ENCODE peak calls at places on chromosomes 7 and 10, in nine cellular contexts. O is hepatocyte, H is AG04450, V is uterus, C is keratinocyte, B is A549, P is cardiac muscle cell, M is mammary epithelial cell, X is neuronal stem cell. Q is an unnamed sample.

GRCh38 chr10:44263771-44264170 is 121.1 kb downstream of the CXCL12 start:
- DNase-seq in O (no peak), H (no peak), V (no peak), C (no peak), B (no peak), P (no peak), M (no peak), X (no peak), Q (no peak)

GRCh38 chr10:62422068-62422590 is 48.0 kb downstream of the ZNF365 start:
- DNase-seq in O (no peak), H (peak; percentile 58), V (no peak), C (no peak), B (no peak), P (no peak), M (peak; percentile 88), X (no peak), Q (no peak)

GRCh38 chr10:91350651-91351081 is 59.5 kb upstream of the HECTD2 start:
- DNase-seq in O (no peak), H (no peak), V (no peak), C (peak; percentile 50), B (no peak), P (no peak), M (peak; percentile 72), X (no peak), Q (no peak)

GRCh38 chr7:88202799-88203198 is 17.0 kb downstream of the SRI start:
- DNase-seq in O (no peak), H (no peak), V (no peak), C (no peak), B (no peak), P (no peak), M (no peak), X (no peak), Q (peak; percentile 40)

GRCh38 chr10:132971448-132972148 is 29.2 kb upstream of the CFAP46 start:
- DNase-seq in O (no peak), H (no peak), V (peak; percentile 8), C (no peak), B (no peak), P (peak; percentile 27), M (no peak), X (no peak), Q (no peak)

GRCh38 chr10:106557053-106557452 is 607.5 kb downstream of the SORCS1 start:
- DNase-seq in O (no peak), H (no peak), V (no peak), C (no peak), B (no peak), P (no peak), M (no peak), X (no peak), Q (no peak)

GRCh38 chr7:117034851-117035462 is 81.7 kb downstream of the ST7 start:
- DNase-seq in O (no peak), H (no peak), V (no peak), C (no peak), B (no peak), P (no peak), M (no peak), X (no peak), Q (no peak)

GRCh38 chr10:132207536-132208488 is 21.1 kb downstream of the DPYSL4 start:
- DNase-seq in O (no peak), H (no peak), V (no peak), C (no peak), B (no peak), P (no peak), M (no peak), X (no peak), Q (no peak)

GRCh38 chr7:3805151-3805550 is 504.1 kb downstream of the SDK1 start:
- DNase-seq in O (no peak), H (no peak), V (no peak), C (no peak), B (no peak), P (no peak), M (peak; percentile 16), X (no peak), Q (peak; percentile 11)

GRCh38 chr10:73991846-73992245 is 6.1 kb upstream of the VCL start:
- DNase-seq in O (no peak), H (no peak), V (no peak), C (no peak), B (no peak), P (no peak), M (no peak), X (no peak), Q (no peak)

GRCh38 chr7:18049262-18049661 is 21.6 kb upstream of the PRPS1L1 start:
- DNase-seq in O (no peak), H (no peak), V (no peak), C (no peak), B (no peak), P (no peak), M (no peak), X (no peak), Q (no peak)

DNA sequence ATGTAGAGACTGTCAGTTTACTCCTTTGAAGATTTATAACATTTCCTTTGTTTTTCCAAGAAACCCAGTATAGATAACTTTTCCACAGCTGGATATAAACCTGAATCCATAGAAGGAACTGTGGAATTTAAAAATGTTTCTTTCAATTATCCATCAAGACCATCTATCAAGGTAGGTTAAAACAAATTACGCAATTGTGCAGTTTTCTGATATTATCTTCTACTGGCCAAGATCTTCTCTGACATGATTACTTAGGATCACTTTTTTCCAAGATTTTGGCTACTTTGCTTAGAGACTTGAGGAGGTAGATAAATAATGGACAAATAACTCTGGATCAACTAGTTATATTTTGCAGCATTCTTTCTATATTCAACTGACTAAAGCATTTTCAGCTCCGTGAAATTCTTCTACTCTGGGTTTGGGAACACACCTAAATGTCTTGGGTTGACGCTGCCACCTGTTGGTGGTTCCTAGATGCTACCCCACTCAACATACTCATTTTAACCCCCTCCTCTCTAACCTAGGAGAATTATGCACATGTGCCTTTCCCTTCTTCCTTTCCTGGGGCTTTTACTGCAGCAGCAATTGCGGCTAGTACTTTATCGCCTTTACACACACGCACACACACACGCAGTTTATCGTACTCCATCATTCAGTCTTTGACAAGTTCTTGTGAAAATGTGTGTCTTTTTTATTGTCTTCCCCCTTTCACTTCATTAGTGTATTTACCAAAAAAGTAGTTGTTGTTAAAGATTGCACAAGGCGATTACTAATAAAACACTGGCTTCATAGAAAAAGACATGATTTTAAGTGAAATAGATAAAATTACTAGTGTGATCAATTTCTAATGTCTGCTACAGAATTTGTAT is 32.7 kb downstream of the ABCB5 start:
- DNase-seq in O (peak; percentile 51), H (no peak), V (no peak), C (no peak), B (peak; percentile 44), P (peak; percentile 70), M (peak; percentile 22), X (peak; percentile 29), Q (peak; percentile 75)
- H3K4me3 ChIP-seq in O (no peak overlapping the region), H (no peak overlapping the region), V (no peak overlapping the region), C (no peak overlapping the region), B (no peak overlapping the region), P (no peak overlapping the region), M (no peak overlapping the region), X (no peak overlapping the region), Q (no peak overlapping the region)

GRCh38 chr7:158526531-158526930 is 61.1 kb downstream of the PTPRN2 start:
- DNase-seq in O (no peak), H (no peak), V (no peak), C (no peak), B (no peak), P (no peak), M (no peak), X (no peak), Q (no peak)

GRCh38 chr7:158527495-158527894 is 60.1 kb downstream of the PTPRN2 start:
- DNase-seq in O (no peak), H (no peak), V (no peak), C (no peak), B (no peak), P (no peak), M (no peak), X (no peak), Q (no peak)

GRCh38 chr7:158527038-158527437 is 60.6 kb downstream of the PTPRN2 start:
- DNase-seq in O (no peak), H (no peak), V (no peak), C (no peak), B (no peak), P (no peak), M (no peak), X (no peak), Q (no peak)

GRCh38 chr7:158525648-158526484 is 61.8 kb downstream of the PTPRN2 start:
- DNase-seq in O (no peak), H (no peak), V (no peak), C (no peak), B (no peak), P (no peak), M (no peak), X (no peak), Q (no peak)

DNA sequence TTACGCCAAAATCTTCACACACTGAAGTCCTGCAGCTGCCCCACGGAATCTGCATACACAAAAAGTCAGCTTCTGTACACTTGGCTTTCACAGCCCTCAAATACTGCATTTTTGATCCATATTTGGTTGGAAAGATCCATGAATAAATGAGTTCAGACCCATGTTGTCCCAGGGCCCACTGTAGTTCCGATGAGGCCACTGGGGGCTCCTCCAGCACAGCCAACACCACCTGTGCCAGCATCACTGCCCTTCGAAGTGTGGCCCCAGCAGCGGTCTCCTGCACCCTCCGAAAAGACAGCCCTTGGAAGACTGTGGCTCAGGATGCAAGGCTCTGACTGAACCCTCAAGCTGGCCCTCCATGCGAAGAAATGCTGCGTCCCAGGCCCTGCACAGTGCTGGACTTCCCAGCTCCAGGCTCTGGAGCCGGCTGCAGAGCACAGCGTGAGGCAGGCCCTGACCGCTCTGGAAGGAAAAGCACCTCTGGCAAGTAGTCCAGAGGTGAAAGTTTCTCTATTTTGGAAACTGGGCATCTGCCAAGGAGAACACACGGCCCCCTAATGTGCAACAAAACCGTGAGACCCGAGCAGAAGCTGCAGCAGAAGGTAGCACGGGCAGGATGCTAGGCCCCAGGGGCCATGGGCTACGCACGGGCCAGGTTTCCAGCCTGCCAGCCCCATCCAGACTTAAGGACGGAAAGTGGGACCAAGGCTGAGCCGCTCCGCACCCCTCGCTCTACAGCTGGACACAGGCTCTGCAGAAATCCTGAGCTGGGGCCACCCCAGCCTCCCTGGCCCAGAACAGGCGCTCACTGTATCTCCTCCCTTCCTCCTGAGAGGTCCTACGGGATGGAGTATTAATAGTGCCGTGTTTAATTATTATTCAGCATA is 62.6 kb downstream of the PTPRN2 start:
- DNase-seq in O (no peak), H (no peak), V (no peak), C (no peak), B (no peak), P (no peak), M (no peak), X (no peak), Q (no peak)
- H3K9me3 ChIP-seq in O (no peaks in the 10 kb centered on the region), H (peaks cover 98% of the 10 kb centered on the region), V (no peaks in the 10 kb centered on the region), C (peaks cover 20% of the 10 kb centered on the region), B (peaks cover 12% of the 10 kb centered on the region), P (no peaks in the 10 kb centered on the region), M (peaks cover 61% of the 10 kb centered on the region), X (peaks cover 6% of the 10 kb centered on the region), Q (no peaks in the 10 kb centered on the region)

GRCh38 chr7:66860767-66861166 is 60.3 kb upstream of the TMEM248 start:
- DNase-seq in O (no peak), H (no peak), V (no peak), C (no peak), B (no peak), P (no peak), M (no peak), X (no peak), Q (no peak)
- H3K4me3 ChIP-seq in O (no peak overlapping the region), H (no peak overlapping the region), V (no peak overlapping the region), C (no peak overlapping the region), B (no peak overlapping the region), P (no peak overlapping the region), M (no peak overlapping the region), X (no peak overlapping the region), Q (no peak overlapping the region)

DNA sequence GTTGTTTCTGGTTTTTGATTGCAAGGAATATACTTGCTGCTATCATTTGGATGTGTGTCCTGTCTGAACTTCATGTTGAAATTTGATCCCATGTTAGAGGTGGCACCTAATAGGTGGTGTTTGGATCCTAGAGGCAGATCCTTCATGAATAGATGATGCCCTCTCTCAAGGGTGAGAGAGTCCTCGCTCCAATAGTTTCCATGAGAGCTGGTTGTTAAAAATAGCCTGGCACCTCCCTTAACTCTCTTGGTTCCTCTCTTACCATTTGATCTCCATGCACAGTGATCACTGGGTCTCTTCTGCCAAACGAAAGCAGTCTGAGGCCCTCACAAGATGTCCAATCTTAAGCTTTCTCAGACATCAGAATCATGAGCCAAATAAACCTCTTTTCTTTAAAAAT is 49.0 kb upstream of the ZNF248 start:
- DNase-seq in O (no peak), H (no peak), V (no peak), C (no peak), B (no peak), P (no peak), M (no peak), X (no peak), Q (no peak)
- H3K9me3 ChIP-seq in O (no peaks in the 10 kb centered on the region), H (no peaks in the 10 kb centered on the region), V (no peaks in the 10 kb centered on the region), C (no peaks in the 10 kb centered on the region), B (peaks cover 6% of the 10 kb centered on the region), P (no peaks in the 10 kb centered on the region), M (no peaks in the 10 kb centered on the region), X (no peaks in the 10 kb centered on the region), Q (no peaks in the 10 kb centered on the region)

Q was measured in Karpas-422.